ENCODE peak calls at places on chromosomes 16 and 17, in nine cellular contexts. O is PC-9; B is A673; T is CD8-positive, alpha-beta T cell; Z is endodermal cell; H is SJCRH30; G is kidney epithelial cell; N is sigmoid colon; J is hepatocyte. C is an unnamed sample.

GRCh38 chr16:55142405-55142804 is 181.6 kb upstream of the IRX6 start:
- DNase-seq in O (no peak), B (no peak), T (no peak), Z (peak; percentile 44), H (no peak), G (no peak), N (no peak), J (no peak), C (no peak)

GRCh38 chr17:64411999-64412771 is 21.5 kb upstream of the PECAM1 start:
- DNase-seq in O (no peak), B (peak; percentile 57), T (no peak), Z (peak; percentile 94), H (no peak), G (peak; percentile 21), N (peak; percentile 80), J (peak; percentile 52), C (no peak)

GRCh38 chr17:42673885-42674754 is 2.7 kb downstream of the PLEKHH3 start:
- DNase-seq in O (no peak), B (peak; percentile 44), T (peak; percentile 30), Z (peak; percentile 93), H (peak; percentile 29), G (no peak), N (peak; percentile 89), J (peak; percentile 55), C (peak; percentile 63)

GRCh38 chr17:72600934-72601333 is 480.1 kb downstream of the SOX9 start:
- DNase-seq in O (no peak), B (no peak), T (no peak), Z (no peak), H (no peak), G (no peak), N (no peak), J (no peak), C (no peak)

GRCh38 chr16:54152362-54153239 is 134.0 kb downstream of the IRX3 start:
- DNase-seq in O (no peak), B (no peak), T (no peak), Z (peak; percentile 70), H (no peak), G (no peak), N (no peak), J (no peak), C (no peak)

GRCh38 chr16:50591800-50592771 is 43.9 kb downstream of the NKD1 start:
- DNase-seq in O (no peak), B (peak; percentile 32), T (no peak), Z (no peak), H (no peak), G (no peak), N (peak; percentile 92), J (peak; percentile 48), C (no peak)

GRCh38 chr16:77971306-77972131 is 50.8 kb upstream of the CLEC3A start:
- DNase-seq in O (peak; percentile 39), B (peak; percentile 72), T (peak; percentile 63), Z (peak; percentile 97), H (peak; percentile 47), G (peak; percentile 2), N (peak; percentile 83), J (peak; percentile 91), C (no peak)

GRCh38 chr17:15981646-15982580 is 17.6 kb downstream of the ZSWIM7 start:
- DNase-seq in O (peak; percentile 35), B (no peak), T (no peak), Z (no peak), H (no peak), G (no peak), N (no peak), J (no peak), C (no peak)

GRCh38 chr16:71848622-71849021 is 2.8 kb downstream of the ATXN1L start:
- DNase-seq in O (no peak), B (no peak), T (no peak), Z (no peak), H (no peak), G (no peak), N (no peak), J (no peak), C (no peak)

GRCh38 chr17:2042355-2042929 is 620 bp downstream of the OVCA2 start:
- DNase-seq in O (no peak), B (peak; percentile 68), T (no peak), Z (peak; percentile 86), H (peak; percentile 38), G (no peak), N (no peak), J (peak; percentile 77), C (no peak)

GRCh38 chr16:76932541-76933211 is 258.3 kb upstream of the MON1B start:
- DNase-seq in O (no peak), B (no peak), T (no peak), Z (no peak), H (no peak), G (peak; percentile 14), N (no peak), J (no peak), C (no peak)

GRCh38 chr16:14013571-14014283 is 57.4 kb upstream of the MRTFB start:
- DNase-seq in O (peak; percentile 17), B (peak; percentile 56), T (no peak), Z (peak; percentile 52), H (peak; percentile 39), G (peak; percentile 89), N (no peak), J (peak; percentile 18), C (no peak)

GRCh38 chr16:49350265-49351103 is 23.1 kb upstream of the C16orf78 start:
- DNase-seq in O (peak; percentile 45), B (peak; percentile 71), T (peak; percentile 28), Z (peak; percentile 93), H (peak; percentile 34), G (no peak), N (no peak), J (peak; percentile 68), C (peak; percentile 27)

GRCh38 chr17:68197091-68197996 is 50.5 kb upstream of the AMZ2 start:
- DNase-seq in O (peak; percentile 33), B (peak; percentile 17), T (peak; percentile 45), Z (peak; percentile 88), H (peak; percentile 44), G (no peak), N (no peak), J (peak; percentile 25), C (no peak)

GRCh38 chr16:381788-382717 is at the start of gene PGAP6:
- DNase-seq in O (peak; percentile 81), B (peak; percentile 72), T (peak; percentile 50), Z (peak; percentile 81), H (peak; percentile 49), G (no peak), N (peak; percentile 83), J (peak; percentile 89), C (peak; percentile 71)

GRCh38 chr17:29177871-29178749 is 2.1 kb downstream of the MYO18A start:
- DNase-seq in O (peak; percentile 69), B (no peak), T (no peak), Z (peak; percentile 74), H (no peak), G (no peak), N (no peak), J (peak; percentile 71), C (no peak)

GRCh38 chr17:58387834-58388233 is 29.5 kb downstream of the RNF43 start:
- DNase-seq in O (peak; percentile 37), B (no peak), T (no peak), Z (no peak), H (no peak), G (no peak), N (no peak), J (peak; percentile 27), C (no peak)

GRCh38 chr17:22310717-22311686 is 618.7 kb downstream of the KCNJ18 start:
- DNase-seq in O (no peak), B (no peak), T (no peak), Z (no peak), H (no peak), G (no peak), N (no peak), J (no peak), C (no peak)

GRCh38 chr16:64196444-64196843 is 925.4 kb downstream of the CDH11 start:
- DNase-seq in O (no peak), B (no peak), T (no peak), Z (no peak), H (no peak), G (no peak), N (no peak), J (no peak), C (no peak)

GRCh38 chr17:82611140-82612058 is 36.8 kb downstream of the WDR45B start:
- DNase-seq in O (no peak), B (peak; percentile 91), T (no peak), Z (peak; percentile 47), H (no peak), G (no peak), N (no peak), J (peak; percentile 66), C (no peak)
- H3K36me3 ChIP-seq in O (no peaks in the 10 kb centered on the region), B (peaks cover 32% of the 10 kb centered on the region), T (peaks cover 17% of the 10 kb centered on the region), Z (peaks cover 57% of the 10 kb centered on the region), H (peaks cover 52% of the 10 kb centered on the region), G (no peaks in the 10 kb centered on the region), N (peaks cover 21% of the 10 kb centered on the region), J (no peaks in the 10 kb centered on the region), C (peaks cover 24% of the 10 kb centered on the region)

DNA sequence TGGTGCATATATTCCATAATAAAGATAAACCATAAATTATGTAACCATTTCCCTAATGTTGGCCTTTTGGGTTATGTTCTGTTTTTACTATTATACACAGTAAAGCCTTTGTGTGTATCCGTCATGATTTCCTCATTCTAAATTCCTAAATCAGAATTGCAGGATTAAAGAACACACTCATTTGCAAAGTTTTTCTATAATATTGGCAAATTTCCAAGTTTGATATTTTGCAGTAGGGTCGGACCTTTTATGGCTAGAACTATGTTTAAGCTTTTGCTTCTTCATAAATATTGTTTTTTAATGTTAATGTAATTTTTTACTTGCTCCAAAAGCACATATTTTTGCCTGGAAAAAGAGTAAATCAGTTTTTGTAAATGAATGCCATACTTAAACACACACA is 16.6 kb downstream of the GOSR1 start:
- DNase-seq in O (no peak), B (no peak), T (no peak), Z (no peak), H (no peak), G (no peak), N (no peak), J (no peak), C (no peak)
- H3K36me3 ChIP-seq in O (peaks cover 46% of the 10 kb centered on the region), B (peaks cover 69% of the 10 kb centered on the region), T (peaks cover 51% of the 10 kb centered on the region), Z (peaks cover 95% of the 10 kb centered on the region), H (peaks cover 83% of the 10 kb centered on the region), G (no peaks in the 10 kb centered on the region), N (peaks cover 57% of the 10 kb centered on the region), J (peaks cover 3% of the 10 kb centered on the region), C (peaks cover 15% of the 10 kb centered on the region)

DNA sequence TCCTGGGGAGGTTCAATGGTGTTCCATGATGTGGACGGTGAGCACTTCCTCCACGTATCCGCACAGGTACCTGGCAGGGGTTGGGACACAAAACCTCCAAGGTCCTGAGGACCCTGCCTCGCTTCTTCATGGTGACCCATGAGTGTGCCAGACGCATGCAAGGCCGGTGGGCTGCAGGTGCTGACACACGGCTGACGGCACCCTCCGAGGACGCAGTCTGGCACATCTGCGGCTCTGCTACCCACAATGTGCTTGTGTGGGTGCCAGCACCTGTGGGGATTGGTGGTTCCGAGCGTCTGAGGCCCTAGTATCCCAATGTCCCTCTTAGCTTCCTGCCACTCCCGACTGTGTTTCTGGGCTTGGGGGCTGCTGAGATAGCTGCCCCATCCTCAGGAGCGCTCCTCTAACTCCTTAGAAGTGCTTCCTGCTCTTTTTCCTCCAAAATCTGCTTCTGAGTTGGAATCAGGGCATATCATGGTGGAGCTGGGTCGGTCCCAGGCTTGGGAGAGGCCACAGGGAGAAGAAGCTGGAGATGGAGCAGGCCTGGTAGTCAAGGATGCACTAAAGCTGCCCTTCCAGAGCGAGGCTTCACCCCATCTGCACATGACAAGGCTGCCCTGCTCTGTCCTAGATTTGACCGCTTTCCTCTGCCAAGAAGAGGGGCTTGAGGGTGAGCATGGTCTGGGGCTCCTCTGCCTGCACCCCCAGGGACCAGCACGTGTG is 1.6 kb downstream of the CYGB start:
- DNase-seq in O (no peak), B (no peak), T (no peak), Z (no peak), H (no peak), G (no peak), N (no peak), J (no peak), C (no peak)
- H3K36me3 ChIP-seq in O (no peaks in the 10 kb centered on the region), B (no peaks in the 10 kb centered on the region), T (no peaks in the 10 kb centered on the region), Z (no peaks in the 10 kb centered on the region), H (no peaks in the 10 kb centered on the region), G (no peaks in the 10 kb centered on the region), N (no peaks in the 10 kb centered on the region), J (no peaks in the 10 kb centered on the region), C (no peaks in the 10 kb centered on the region)

GRCh38 chr17:814371-814770 is 32.2 kb downstream of the MRM3 start:
- DNase-seq in O (no peak), B (no peak), T (no peak), Z (no peak), H (no peak), G (no peak), N (no peak), J (no peak), C (no peak)
- H3K36me3 ChIP-seq in O (no peaks in the 10 kb centered on the region), B (no peaks in the 10 kb centered on the region), T (no peaks in the 10 kb centered on the region), Z (peaks cover 82% of the 10 kb centered on the region), H (peaks cover 4% of the 10 kb centered on the region), G (peaks cover 2% of the 10 kb centered on the region), N (peaks cover 24% of the 10 kb centered on the region), J (no peaks in the 10 kb centered on the region), C (no peaks in the 10 kb centered on the region)

C was measured in GM06990.